ENCODE peak calls at places on chromosomes 4 and X, in five cellular contexts. One of them, this sample, is unnamed.

GRCh38 chr4:132504438-132504837 is 644.7 kb upstream of the PCDH10 start:
- DNase-seq in astrocyte of the cerebellum: no peak
- DNase-seq in fibroblast of lung: peak
- DNase-seq in GM12865: no peak
- DNase-seq in bronchial epithelial cell: peak
- DNase-seq in this sample: no peak

GRCh38 chr4:156346959-156347385 is 393.3 kb upstream of the CTSO start:
- DNase-seq in astrocyte of the cerebellum: no peak
- DNase-seq in bronchial epithelial cell: no peak
- DNase-seq in GM12865: no peak
- DNase-seq in fibroblast of lung: no peak
- DNase-seq in this sample: no peak

GRCh38 chrX:1480082-1480785 is 27.5 kb upstream of the ASMTL start:
- DNase-seq in bronchial epithelial cell: no peak
- DNase-seq in GM12865: no peak
- DNase-seq in astrocyte of the cerebellum: no peak
- DNase-seq in fibroblast of lung: no peak
- DNase-seq in this sample: no peak

GRCh38 chrX:67288958-67289641 is 254.7 kb upstream of the AR start:
- DNase-seq in bronchial epithelial cell: no peak
- DNase-seq in fibroblast of lung: no peak
- DNase-seq in astrocyte of the cerebellum: no peak
- DNase-seq in GM12865: no peak
- DNase-seq in this sample: peak

GRCh38 chr4:186258216-186258811 is 7.7 kb upstream of the F11 start:
- DNase-seq in GM12865: no peak
- DNase-seq in fibroblast of lung: no peak
- DNase-seq in bronchial epithelial cell: no peak
- DNase-seq in astrocyte of the cerebellum: no peak
- DNase-seq in this sample: no peak

GRCh38 chr4:140423106-140423505 is 4.3 kb downstream of the CLGN start:
- DNase-seq in fibroblast of lung: peak
- DNase-seq in bronchial epithelial cell: peak
- DNase-seq in GM12865: no peak
- DNase-seq in astrocyte of the cerebellum: peak
- DNase-seq in this sample: peak

GRCh38 chr4:79174855-79175254 is 151.0 kb downstream of the NAA11 start:
- DNase-seq in GM12865: no peak
- DNase-seq in astrocyte of the cerebellum: no peak
- DNase-seq in fibroblast of lung: no peak
- DNase-seq in bronchial epithelial cell: no peak
- DNase-seq in this sample: no peak

GRCh38 chr4:135777386-135777785 is 1575.8 kb upstream of the PABPC4L start:
- DNase-seq in GM12865: no peak
- DNase-seq in astrocyte of the cerebellum: no peak
- DNase-seq in bronchial epithelial cell: no peak
- DNase-seq in fibroblast of lung: no peak
- DNase-seq in this sample: no peak

GRCh38 chrX:143642426-143642825 is 6.5 kb upstream of the SLITRK4 start:
- DNase-seq in bronchial epithelial cell: peak
- DNase-seq in GM12865: no peak
- DNase-seq in fibroblast of lung: no peak
- DNase-seq in astrocyte of the cerebellum: no peak
- DNase-seq in this sample: no peak

GRCh38 chr4:751676-752075 is 46.0 kb downstream of the PCGF3 start:
- DNase-seq in fibroblast of lung: peak
- DNase-seq in bronchial epithelial cell: no peak
- DNase-seq in GM12865: no peak
- DNase-seq in astrocyte of the cerebellum: no peak
- DNase-seq in this sample: no peak

GRCh38 chrX:122246937-122247336 is 937.1 kb upstream of the GRIA3 start:
- DNase-seq in fibroblast of lung: no peak
- DNase-seq in GM12865: no peak
- DNase-seq in bronchial epithelial cell: no peak
- DNase-seq in astrocyte of the cerebellum: no peak
- DNase-seq in this sample: no peak

GRCh38 chr4:48634688-48635308 is 144.7 kb downstream of the ZAR1 start:
- DNase-seq in fibroblast of lung: no peak
- DNase-seq in GM12865: no peak
- DNase-seq in astrocyte of the cerebellum: no peak
- DNase-seq in bronchial epithelial cell: no peak
- DNase-seq in this sample: no peak

GRCh38 chr4:39548425-39549067 is 21.3 kb upstream of the UGDH start:
- DNase-seq in fibroblast of lung: peak
- DNase-seq in GM12865: no peak
- DNase-seq in astrocyte of the cerebellum: no peak
- DNase-seq in bronchial epithelial cell: no peak
- DNase-seq in this sample: peak

GRCh38 chr4:145679520-145679919 is 426 bp upstream of the C4orf51 start:
- DNase-seq in GM12865: no peak
- DNase-seq in fibroblast of lung: peak
- DNase-seq in bronchial epithelial cell: peak
- DNase-seq in astrocyte of the cerebellum: peak
- DNase-seq in this sample: peak

GRCh38 chr4:184328022-184328736 is 110.5 kb upstream of the ENPP6 start:
- DNase-seq in bronchial epithelial cell: peak
- DNase-seq in fibroblast of lung: no peak
- DNase-seq in GM12865: peak
- DNase-seq in astrocyte of the cerebellum: no peak
- DNase-seq in this sample: no peak

GRCh38 chr4:3301450-3302163 is 8.8 kb downstream of the RGS12 start:
- DNase-seq in GM12865: no peak
- DNase-seq in astrocyte of the cerebellum: no peak
- DNase-seq in fibroblast of lung: no peak
- DNase-seq in bronchial epithelial cell: no peak
- DNase-seq in this sample: no peak

GRCh38 chrX:12425496-12425895 is 287.2 kb downstream of the FRMPD4 start:
- DNase-seq in GM12865: no peak
- DNase-seq in astrocyte of the cerebellum: no peak
- DNase-seq in bronchial epithelial cell: no peak
- DNase-seq in fibroblast of lung: no peak
- DNase-seq in this sample: no peak

GRCh38 chrX:19804168-19804567 is 83.2 kb downstream of the SH3KBP1 start:
- DNase-seq in GM12865: no peak
- DNase-seq in astrocyte of the cerebellum: no peak
- DNase-seq in bronchial epithelial cell: no peak
- DNase-seq in fibroblast of lung: peak
- DNase-seq in this sample: no peak

GRCh38 chrX:130299279-130300009 is 30.7 kb upstream of the ZNF280C start:
- DNase-seq in astrocyte of the cerebellum: no peak
- DNase-seq in fibroblast of lung: no peak
- DNase-seq in bronchial epithelial cell: no peak
- DNase-seq in GM12865: no peak
- DNase-seq in this sample: no peak

GRCh38 chr4:40552536-40552935 is 77.1 kb downstream of the RBM47 start:
- DNase-seq in astrocyte of the cerebellum: peak
- DNase-seq in fibroblast of lung: peak
- DNase-seq in GM12865: no peak
- DNase-seq in bronchial epithelial cell: peak
- DNase-seq in this sample: no peak

GRCh38 chr4:144705861-144706590 is 60.1 kb downstream of the HHIP start:
- DNase-seq in astrocyte of the cerebellum: peak
- DNase-seq in fibroblast of lung: no peak
- DNase-seq in bronchial epithelial cell: no peak
- DNase-seq in GM12865: no peak
- DNase-seq in this sample: no peak

GRCh38 chrX:136666088-136666487 is 18.1 kb downstream of the CD40LG start:
- DNase-seq in astrocyte of the cerebellum: no peak
- DNase-seq in GM12865: peak
- DNase-seq in fibroblast of lung: no peak
- DNase-seq in bronchial epithelial cell: no peak
- DNase-seq in this sample: no peak

GRCh38 chr4:185591679-185592141 is 56.4 kb upstream of the PDLIM3 start:
- DNase-seq in bronchial epithelial cell: peak
- DNase-seq in GM12865: no peak
- DNase-seq in astrocyte of the cerebellum: no peak
- DNase-seq in fibroblast of lung: peak
- DNase-seq in this sample: peak

DNA sequence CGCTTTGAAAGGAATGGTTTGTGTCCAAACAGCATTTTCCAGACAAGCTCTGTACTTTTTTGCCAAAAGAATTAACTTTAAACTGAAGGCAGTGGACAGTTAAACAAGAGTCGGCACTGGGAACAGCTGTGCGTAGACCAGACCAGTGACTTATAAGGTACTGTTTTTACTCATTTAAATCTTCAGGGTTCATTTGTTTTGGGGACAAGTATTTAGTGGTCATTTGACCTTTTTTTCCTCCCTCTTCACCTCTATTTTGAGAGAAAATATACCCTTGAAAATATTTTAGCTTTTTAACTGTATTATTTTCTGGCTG is 303.8 kb downstream of the ARHGAP24 start:
- DNase-seq in fibroblast of lung: peak
- DNase-seq in GM12865: peak
- DNase-seq in bronchial epithelial cell: no peak
- DNase-seq in astrocyte of the cerebellum: no peak
- DNase-seq in this sample: peak
- H3K4me3 ChIP-seq in fibroblast of lung: peak
- H3K4me3 ChIP-seq in GM12865: peak
- H3K4me3 ChIP-seq in bronchial epithelial cell: no peak
- H3K4me3 ChIP-seq in astrocyte of the cerebellum: peak
- H3K4me3 ChIP-seq in this sample: peak

GRCh38 chr4:104491396-104491821 is 3.3 kb downstream of the CXXC4 start:
- DNase-seq in GM12865: peak
- DNase-seq in fibroblast of lung: peak
- DNase-seq in astrocyte of the cerebellum: no peak
- DNase-seq in bronchial epithelial cell: no peak
- DNase-seq in this sample: peak
- TF ChIP-seq CTCF in GM12865: peak
- TF ChIP-seq CTCF in fibroblast of lung: no peak
- TF ChIP-seq CTCF in astrocyte of the cerebellum: no peak
- TF ChIP-seq CTCF in bronchial epithelial cell: no peak
- TF ChIP-seq CTCF in this sample: no peak

DNA sequence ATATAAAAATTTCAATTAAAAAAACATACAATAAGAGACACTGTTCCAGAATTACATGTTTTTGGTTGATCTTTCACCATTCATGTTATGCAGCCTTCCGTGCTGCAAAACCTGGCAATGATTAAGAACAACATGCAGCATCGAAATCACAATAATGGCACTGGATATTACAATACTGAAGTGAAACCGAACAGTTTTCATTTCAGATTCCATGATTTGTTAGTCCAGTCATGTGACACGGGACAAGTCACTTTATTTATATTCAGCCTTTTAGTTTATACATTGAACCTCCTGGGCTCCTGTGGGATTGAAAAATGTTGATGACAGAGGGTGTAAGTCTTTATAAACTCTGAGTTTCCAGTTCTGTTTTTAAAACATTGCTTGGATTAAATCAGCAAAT is 142.5 kb upstream of the TTC29 start:
- DNase-seq in GM12865: no peak
- DNase-seq in astrocyte of the cerebellum: no peak
- DNase-seq in bronchial epithelial cell: no peak
- DNase-seq in fibroblast of lung: no peak
- DNase-seq in this sample: peak
- H3K4me3 ChIP-seq in GM12865: no peak
- H3K4me3 ChIP-seq in astrocyte of the cerebellum: no peak
- H3K4me3 ChIP-seq in bronchial epithelial cell: no peak
- H3K4me3 ChIP-seq in fibroblast of lung: peak
- H3K4me3 ChIP-seq in this sample: peak

GRCh38 chr4:157514711-157515110 is 294.2 kb downstream of the GRIA2 start:
- DNase-seq in astrocyte of the cerebellum: no peak
- DNase-seq in fibroblast of lung: no peak
- DNase-seq in bronchial epithelial cell: no peak
- DNase-seq in GM12865: peak
- DNase-seq in this sample: no peak
- TF ChIP-seq CTCF in astrocyte of the cerebellum: peak
- TF ChIP-seq CTCF in fibroblast of lung: no peak
- TF ChIP-seq CTCF in bronchial epithelial cell: peak
- TF ChIP-seq CTCF in GM12865: peak
- TF ChIP-seq CTCF in this sample: no peak

GRCh38 chr4:113146876-113147358 is 97.5 kb downstream of the ANK2 start:
- DNase-seq in astrocyte of the cerebellum: no peak
- DNase-seq in GM12865: peak
- DNase-seq in fibroblast of lung: no peak
- DNase-seq in bronchial epithelial cell: no peak
- DNase-seq in this sample: peak
- H3K4me3 ChIP-seq in astrocyte of the cerebellum: peak
- H3K4me3 ChIP-seq in GM12865: no peak
- H3K4me3 ChIP-seq in fibroblast of lung: peak
- H3K4me3 ChIP-seq in bronchial epithelial cell: no peak
- H3K4me3 ChIP-seq in this sample: peak

GRCh38 chr4:112732142-112732541 is 95.2 kb downstream of the LARP7 start:
- DNase-seq in astrocyte of the cerebellum: no peak
- DNase-seq in GM12865: no peak
- DNase-seq in bronchial epithelial cell: no peak
- DNase-seq in fibroblast of lung: no peak
- DNase-seq in this sample: no peak

GRCh38 chr4:112739442-112739841 is 102.5 kb downstream of the LARP7 start:
- DNase-seq in GM12865: no peak
- DNase-seq in fibroblast of lung: no peak
- DNase-seq in bronchial epithelial cell: peak
- DNase-seq in astrocyte of the cerebellum: no peak
- DNase-seq in this sample: no peak

GRCh38 chr4:112736718-112737135 is 99.8 kb downstream of the LARP7 start:
- DNase-seq in fibroblast of lung: no peak
- DNase-seq in astrocyte of the cerebellum: no peak
- DNase-seq in bronchial epithelial cell: no peak
- DNase-seq in GM12865: peak
- DNase-seq in this sample: no peak

GRCh38 chr4:112731715-112732114 is 94.8 kb downstream of the LARP7 start:
- DNase-seq in GM12865: no peak
- DNase-seq in bronchial epithelial cell: no peak
- DNase-seq in fibroblast of lung: no peak
- DNase-seq in astrocyte of the cerebellum: no peak
- DNase-seq in this sample: no peak

GRCh38 chr4:112735474-112735951 is 98.6 kb downstream of the LARP7 start:
- DNase-seq in fibroblast of lung: no peak
- DNase-seq in bronchial epithelial cell: peak
- DNase-seq in astrocyte of the cerebellum: no peak
- DNase-seq in GM12865: peak
- DNase-seq in this sample: no peak
- TF ChIP-seq CTCF in fibroblast of lung: no peak
- TF ChIP-seq CTCF in bronchial epithelial cell: no peak
- TF ChIP-seq CTCF in astrocyte of the cerebellum: no peak
- TF ChIP-seq CTCF in GM12865: no peak
- TF ChIP-seq CTCF in this sample: no peak

GRCh38 chr4:175678451-175678850 is 133.6 kb downstream of the GPM6A start:
- DNase-seq in bronchial epithelial cell: no peak
- DNase-seq in fibroblast of lung: no peak
- DNase-seq in GM12865: no peak
- DNase-seq in astrocyte of the cerebellum: no peak
- DNase-seq in this sample: no peak
- H3K4me3 ChIP-seq in bronchial epithelial cell: no peak
- H3K4me3 ChIP-seq in fibroblast of lung: no peak
- H3K4me3 ChIP-seq in GM12865: no peak
- H3K4me3 ChIP-seq in astrocyte of the cerebellum: no peak
- H3K4me3 ChIP-seq in this sample: no peak

This sample was measured in AG10803.